ENCODE peak calls at places on chromosomes 3 and 15, in eight cellular contexts. P, Q, Y, B, U, J, F and M are unnamed samples.

GRCh38 chr15:33934896-33935295 is 33.4 kb upstream of the CHRM5 start:
- DNase-seq in U (no peak), Q (no peak), Y (no peak), J (no peak), F (no peak), P (no peak), B (no peak), M (no peak)

GRCh38 chr3:156050918-156051317 is 69.5 kb upstream of the KCNAB1 start:
- DNase-seq in Y (no peak), Q (no peak), B (no peak), U (no peak), F (no peak), P (no peak), J (no peak), M (no peak)

GRCh38 chr3:31066999-31067398 is 172.5 kb upstream of the GADL1 start:
- DNase-seq in P (no peak), J (peak), Y (peak), B (no peak), F (no peak), U (no peak), Q (no peak), M (no peak)

GRCh38 chr3:48119495-48120193 is 68.6 kb downstream of the CDC25A start:
- DNase-seq in P (peak), U (no peak), Q (peak), B (no peak), Y (no peak), F (no peak), J (peak), M (peak)

GRCh38 chr3:170414202-170414663 is 4.4 kb upstream of the CLDN11 start:
- DNase-seq in F (peak), U (no peak), J (no peak), B (peak), Q (peak), P (no peak), Y (peak), M (peak)

GRCh38 chr3:67804545-67804944 is 150.1 kb upstream of the SUCLG2 start:
- DNase-seq in Y (no peak), Q (no peak), P (no peak), J (no peak), F (no peak), B (no peak), U (no peak), M (no peak)

GRCh38 chr3:125261031-125261430 is 48.5 kb upstream of the SLC12A8 start:
- DNase-seq in B (no peak), Q (no peak), Y (no peak), J (no peak), U (no peak), P (no peak), F (no peak), M (no peak)

GRCh38 chr3:55621648-55622047 is 134.5 kb upstream of the WNT5A start:
- DNase-seq in J (no peak), B (no peak), Y (no peak), P (no peak), U (no peak), F (no peak), Q (no peak), M (no peak)

GRCh38 chr3:171172070-171172469 is 145.6 kb upstream of the SLC2A2 start:
- DNase-seq in U (no peak), P (no peak), B (peak), F (no peak), Y (no peak), J (no peak), Q (no peak), M (no peak)

GRCh38 chr3:149586871-149587270 is 71.0 kb downstream of the WWTR1 start:
- DNase-seq in Q (no peak), P (no peak), B (no peak), F (no peak), Y (no peak), U (no peak), J (no peak), M (no peak)
- H3K27ac ChIP-seq in Q (peak), P (peak), B (no peak), F (no peak), Y (no peak), U (peak), J (no peak), M (no peak)

DNA sequence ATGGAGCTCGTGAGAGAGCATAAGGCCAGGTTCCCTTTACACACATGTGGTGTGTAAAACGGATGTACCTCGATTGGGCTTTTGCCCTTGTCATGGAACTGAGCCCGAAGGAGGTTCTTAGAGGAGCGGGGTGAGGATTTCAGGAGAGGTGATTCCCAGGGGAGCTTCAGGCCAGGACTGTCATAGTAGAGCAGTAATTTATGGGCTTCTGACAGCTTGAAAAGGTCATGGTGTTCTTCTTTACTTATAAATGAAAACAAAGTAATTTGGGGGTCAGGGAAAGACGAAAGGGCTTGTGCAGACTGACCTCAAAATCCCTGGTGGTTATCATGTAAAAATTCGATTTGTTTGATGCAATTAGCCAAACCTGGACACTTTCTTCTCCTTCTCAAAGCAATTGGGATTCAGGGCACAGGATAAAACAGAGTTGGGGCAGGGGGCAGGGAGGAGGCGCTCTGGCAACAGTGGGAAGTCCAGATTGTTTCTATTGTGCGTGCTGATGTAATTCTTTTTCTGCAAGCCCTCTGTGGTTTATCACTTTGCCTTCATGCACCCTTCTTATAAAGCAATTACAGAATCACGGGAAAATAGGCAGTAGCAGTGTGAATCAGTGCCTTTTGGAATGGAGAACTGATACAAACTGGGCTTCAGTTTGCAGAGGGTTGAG is 51.1 kb downstream of the CACNA1D start:
- DNase-seq in F (no peak), Y (no peak), Q (no peak), P (no peak), J (no peak), U (no peak), B (no peak), M (no peak)
- H3K27ac ChIP-seq in F (no peak), Y (no peak), Q (no peak), P (no peak), J (no peak), U (no peak), B (no peak), M (no peak)

GRCh38 chr15:25738171-25738792 is 124.8 kb downstream of the ATP10A start:
- DNase-seq in J (no peak), B (no peak), P (no peak), Y (no peak), U (no peak), F (no peak), Q (no peak), M (peak)
- H3K27ac ChIP-seq in J (no peak), B (no peak), P (peak), Y (no peak), U (peak), F (no peak), Q (no peak), M (no peak)

DNA sequence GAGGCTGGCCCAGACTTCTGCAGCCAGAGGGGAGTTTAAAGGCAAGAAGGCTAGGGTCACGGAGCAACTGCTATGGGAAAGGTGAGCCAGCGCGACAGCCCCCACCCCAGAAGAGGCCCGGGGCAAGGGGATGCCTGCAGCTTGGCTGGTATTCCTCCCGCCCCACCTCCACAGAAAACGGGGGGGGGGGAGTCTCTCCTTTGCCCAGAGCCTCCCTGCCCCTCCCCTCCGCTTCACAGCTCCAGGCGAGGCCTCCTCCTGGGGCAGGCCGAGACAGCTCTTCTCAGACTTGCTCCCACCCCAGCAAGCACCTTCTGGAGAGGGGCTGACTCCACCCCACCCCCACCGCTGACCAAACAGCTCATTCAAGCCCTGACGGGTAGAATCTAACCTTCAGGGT is 13.4 kb downstream of the ANP32A start:
- DNase-seq in F (no peak), P (no peak), Y (no peak), B (no peak), J (no peak), U (no peak), Q (peak), M (no peak)
- H3K27ac ChIP-seq in F (no peak), P (peak), Y (no peak), B (no peak), J (peak), U (no peak), Q (peak), M (no peak)

GRCh38 chr3:146165370-146165769 is 4.4 kb upstream of the PLOD2 start:
- DNase-seq in F (no peak), Q (no peak), U (no peak), Y (no peak), P (no peak), J (no peak), B (no peak), M (no peak)

GRCh38 chr3:146164951-146165350 is 4.0 kb upstream of the PLOD2 start:
- DNase-seq in Q (no peak), P (no peak), B (no peak), U (no peak), F (no peak), Y (no peak), J (no peak), M (no peak)

GRCh38 chr3:146165844-146166243 is 4.9 kb upstream of the PLOD2 start:
- DNase-seq in U (no peak), J (no peak), Y (no peak), Q (no peak), B (no peak), P (no peak), F (no peak), M (no peak)

GRCh38 chr3:146164506-146164905 is 3.5 kb upstream of the PLOD2 start:
- DNase-seq in J (no peak), B (no peak), Y (no peak), F (no peak), U (no peak), Q (no peak), P (no peak), M (no peak)

DNA sequence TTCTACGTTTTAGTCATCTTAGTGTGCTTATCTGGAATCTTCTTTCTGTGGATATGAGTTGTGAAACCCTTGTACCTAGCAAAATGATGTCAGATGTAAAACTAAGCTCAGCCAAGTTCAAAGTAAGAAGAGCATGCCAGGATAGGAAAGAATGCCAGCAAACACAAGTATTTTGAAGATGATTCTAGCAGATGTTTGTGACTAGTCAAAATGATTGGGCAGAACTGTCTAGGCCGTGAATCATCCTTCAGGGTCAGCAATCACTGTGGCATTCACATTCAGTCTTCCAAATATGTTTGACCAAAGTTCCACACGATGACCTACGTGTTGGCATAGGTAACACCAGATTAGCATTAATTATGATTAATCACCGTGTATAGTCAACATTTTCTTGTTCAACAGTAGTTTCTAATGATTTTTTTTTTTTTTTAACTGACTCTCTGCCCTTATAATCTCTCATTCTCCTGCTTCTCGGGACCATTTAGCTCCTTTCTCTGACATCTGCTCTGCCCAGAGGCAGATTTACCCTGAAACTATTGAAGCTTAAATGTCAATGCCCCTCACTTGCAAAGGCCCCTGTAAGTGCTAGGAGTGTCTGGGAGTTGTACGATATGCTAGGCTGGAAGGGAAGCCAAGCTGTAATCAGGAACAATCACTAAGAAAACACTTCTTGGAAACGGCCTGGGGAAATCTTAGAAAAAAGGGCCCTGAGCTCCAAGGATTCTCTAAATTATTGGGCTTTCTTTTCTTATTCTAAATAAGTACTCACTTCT is 5.7 kb upstream of the PLOD2 start:
- DNase-seq in Q (no peak), P (no peak), Y (no peak), J (no peak), F (no peak), U (no peak), B (no peak), M (no peak)
- H3K27ac ChIP-seq in Q (peak), P (peak), Y (no peak), J (peak), F (no peak), U (peak), B (no peak), M (peak)

DNA sequence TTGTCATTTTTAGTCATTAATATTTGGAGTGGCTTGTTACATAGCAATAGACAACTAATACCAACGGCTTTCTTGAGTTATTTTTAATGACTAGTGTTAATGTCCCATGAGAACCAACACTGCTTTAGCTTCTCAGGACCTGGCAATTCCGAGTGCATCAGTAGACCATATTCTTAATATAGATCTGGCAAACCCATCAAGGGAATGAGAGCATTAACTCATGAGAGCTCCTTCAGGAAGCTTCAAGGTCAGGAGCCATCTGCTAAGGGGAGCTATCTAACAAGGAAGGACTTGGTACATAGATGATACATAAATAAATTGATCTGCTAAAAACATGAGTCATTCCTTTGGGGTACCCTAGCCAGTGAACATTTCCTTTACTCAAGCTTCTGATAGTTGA is 122.6 kb upstream of the EPHA3 start:
- DNase-seq in Q (no peak), U (no peak), P (no peak), J (no peak), Y (no peak), F (no peak), B (no peak), M (no peak)
- H3K27ac ChIP-seq in Q (no peak), U (no peak), P (no peak), J (no peak), Y (no peak), F (no peak), B (no peak), M (no peak)

DNA sequence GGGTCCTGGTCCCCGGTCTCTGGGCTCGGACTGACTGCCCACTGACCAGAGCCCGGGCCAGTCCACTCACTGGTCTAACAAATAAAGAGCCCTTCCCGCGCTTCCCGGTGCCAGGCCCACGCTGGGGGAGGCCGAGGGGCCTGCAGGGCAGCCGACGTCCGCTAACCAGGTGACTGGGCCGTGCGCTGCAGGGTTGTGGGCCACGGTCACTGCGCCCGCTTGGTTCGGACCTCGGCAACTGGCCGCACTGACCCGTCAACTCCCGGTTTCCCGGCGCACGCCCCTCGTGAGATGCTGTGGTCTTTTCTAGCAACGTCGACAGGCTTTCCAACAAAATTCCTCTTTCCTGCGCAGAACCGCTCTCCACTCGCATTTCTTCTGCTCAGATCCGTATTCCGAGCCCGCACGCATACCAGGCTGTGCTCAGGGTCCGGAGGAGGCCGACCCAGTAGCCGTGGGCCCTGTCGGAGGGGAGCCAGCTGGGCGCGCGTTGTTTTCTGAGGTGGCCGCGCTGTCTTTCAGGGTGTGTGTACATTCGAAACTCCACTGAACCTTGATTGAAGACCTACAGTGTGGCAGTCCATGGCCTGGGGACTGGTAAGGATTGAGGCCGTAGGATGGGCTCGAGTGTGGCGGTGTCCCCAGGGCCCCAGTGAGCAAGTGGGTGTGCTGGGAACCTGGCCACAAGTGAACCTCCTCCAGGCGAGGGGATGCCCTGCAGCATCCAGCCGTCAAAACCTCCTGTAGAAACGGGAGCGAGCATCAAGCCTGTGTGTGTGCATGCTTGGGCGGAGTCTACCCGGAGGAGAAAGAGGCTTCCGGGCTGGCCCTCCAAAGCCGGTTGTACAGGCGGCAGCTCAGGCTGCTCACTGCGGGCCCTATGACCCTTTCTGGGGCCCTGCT is 875 bp upstream of the NT5DC2 start:
- DNase-seq in U (no peak), F (no peak), B (peak), Q (peak), Y (no peak), J (no peak), P (no peak), M (no peak)
- H3K27ac ChIP-seq in U (peak), F (no peak), B (peak), Q (peak), Y (peak), J (peak), P (peak), M (peak)

GRCh38 chr3:141241248-141242034 is 9.8 kb downstream of the PXYLP1 start:
- DNase-seq in Q (peak), U (no peak), J (peak), P (peak), Y (no peak), B (no peak), F (no peak), M (no peak)

GRCh38 chr3:141240290-141241247 is 8.9 kb downstream of the PXYLP1 start:
- DNase-seq in P (no peak), Y (no peak), B (no peak), U (no peak), F (no peak), Q (no peak), J (no peak), M (no peak)

GRCh38 chr3:141237701-141238521 is 6.3 kb downstream of the PXYLP1 start:
- DNase-seq in Y (no peak), P (peak), Q (peak), B (no peak), J (peak), F (no peak), U (no peak), M (no peak)

GRCh38 chr3:141242035-141242721 is 10.6 kb downstream of the PXYLP1 start:
- DNase-seq in B (no peak), J (no peak), F (no peak), Q (no peak), U (no peak), Y (no peak), P (no peak), M (no peak)

GRCh38 chr3:141239551-141240281 is 8.1 kb downstream of the PXYLP1 start:
- DNase-seq in U (no peak), Q (no peak), B (no peak), J (no peak), F (no peak), Y (no peak), P (no peak), M (no peak)
- H3K27ac ChIP-seq in U (no peak), Q (peak), B (no peak), J (peak), F (no peak), Y (no peak), P (peak), M (no peak)